ENCODE peak calls at places on chromosome 10, in six cellular contexts. E is neural progenitor cell; G is stimulated activated CD4-positive, alpha-beta T cell treated with anti-CD3 and anti-CD28 coated beads, TNF-alpha, amount 100 ng/mL, for 1 hour; S is activated naive CD4-positive, alpha-beta T cell; Q is CD8-positive, alpha-beta T cell; M is putamen. W is an unnamed sample.

GRCh38 chr10:114550756-114551290 is 107.3 kb downstream of the ABLIM1 start:
- DNase-seq in Q (no peak), E (peak; percentile 57), S (no peak), G (no peak), M (no peak), W (peak; percentile 7)

GRCh38 chr10:133445751-133446708 is 7.7 kb upstream of the SCART1 start:
- DNase-seq in G (no peak), S (no peak), E (no peak), M (no peak), Q (no peak), W (no peak)

GRCh38 chr10:35208536-35208935 is 81.9 kb downstream of the CREM start:
- DNase-seq in S (no peak), M (no peak), G (no peak), E (no peak), Q (no peak), W (no peak)

GRCh38 chr10:43471146-43471545 is 34.2 kb downstream of the ZNF487 start:
- DNase-seq in G (no peak), Q (no peak), E (no peak), S (no peak), M (no peak), W (no peak)

GRCh38 chr10:125116652-125117310 is 43.6 kb downstream of the CTBP2 start:
- DNase-seq in M (no peak), Q (no peak), G (no peak), S (no peak), E (no peak), W (no peak)

GRCh38 chr10:63910806-63911205 is 389.6 kb downstream of the REEP3 start:
- DNase-seq in E (peak; percentile 89), Q (no peak), S (no peak), M (no peak), G (no peak), W (no peak)

GRCh38 chr10:42734537-42734936 is 48.1 kb upstream of the BMS1 start:
- DNase-seq in S (no peak), E (no peak), M (no peak), G (no peak), Q (no peak), W (no peak)

GRCh38 chr10:59880976-59881510 is 25.3 kb downstream of the CCDC6 start:
- DNase-seq in G (peak; percentile 31), M (no peak), S (no peak), E (no peak), Q (no peak), W (no peak)

GRCh38 chr10:28326516-28327493 is 23.9 kb upstream of the MPP7 start:
- DNase-seq in M (peak; percentile 27), S (no peak), Q (no peak), G (no peak), E (no peak), W (no peak)

GRCh38 chr10:44511601-44512000 is 126.7 kb upstream of the CXCL12 start:
- DNase-seq in M (no peak), G (no peak), S (no peak), E (no peak), Q (no peak), W (no peak)

GRCh38 chr10:62681211-62681940 is 123.1 kb upstream of the ADO start:
- DNase-seq in S (peak; percentile 12), E (peak; percentile 42), G (peak; percentile 55), M (no peak), Q (peak; percentile 18), W (peak; percentile 37)

GRCh38 chr10:99630439-99630838 is 10.2 kb upstream of the SLC25A28 start:
- DNase-seq in M (no peak), S (no peak), Q (no peak), G (no peak), E (peak; percentile 14), W (peak; percentile 13)

GRCh38 chr10:85224366-85224960 is 896.1 kb downstream of the CCSER2 start:
- DNase-seq in M (no peak), S (no peak), E (no peak), Q (no peak), G (no peak), W (no peak)

GRCh38 chr10:60031664-60032063 is 125.3 kb upstream of the CCDC6 start:
- DNase-seq in S (no peak), G (no peak), E (no peak), Q (no peak), M (no peak), W (no peak)

GRCh38 chr10:112175409-112175808 is 8.2 kb downstream of the GPAM start:
- DNase-seq in E (no peak), M (no peak), S (no peak), G (no peak), Q (no peak), W (no peak)

GRCh38 chr10:96585726-96586418 is 940 bp downstream of the TM9SF3 start:
- DNase-seq in G (peak; percentile 18), Q (no peak), M (no peak), E (peak; percentile 10), S (peak; percentile 7), W (no peak)

GRCh38 chr10:99329891-99330674 is 927 bp downstream of the CNNM1 start:
- DNase-seq in G (no peak), E (peak; percentile 66), S (no peak), Q (no peak), M (no peak), W (peak; percentile 22)

GRCh38 chr10:91552706-91553105 is 80.2 kb downstream of the PPP1R3C start:
- DNase-seq in M (no peak), G (no peak), Q (no peak), E (peak; percentile 39), S (no peak), W (peak; percentile 3)

GRCh38 chr10:133237241-133238065 is at the start of gene VENTX:
- DNase-seq in S (no peak), Q (no peak), M (no peak), G (no peak), E (peak; percentile 90), W (no peak)

GRCh38 chr10:13784067-13784466 is 197.3 kb downstream of the PRPF18 start:
- DNase-seq in M (no peak), E (peak; percentile 48), G (no peak), Q (no peak), S (no peak), W (peak; percentile 23)

GRCh38 chr10:97456686-97457065 is 10.7 kb downstream of the ZDHHC16 start:
- DNase-seq in S (no peak), E (no peak), Q (no peak), M (no peak), G (no peak), W (no peak)

GRCh38 chr10:21527634-21528451 is 2.4 kb upstream of the SKIDA1 start:
- DNase-seq in G (no peak), S (no peak), Q (no peak), E (no peak), M (no peak), W (peak; percentile 20)

GRCh38 chr10:79403441-79404230 is 41.8 kb downstream of the ZCCHC24 start:
- DNase-seq in M (peak; percentile 94), Q (no peak), S (no peak), E (peak; percentile 61), G (no peak), W (no peak)

GRCh38 chr10:104022020-104022419 is 55.1 kb downstream of the SLK start:
- DNase-seq in G (no peak), E (no peak), S (no peak), Q (no peak), M (no peak), W (no peak)

GRCh38 chr10:112958275-112958995 is 8.4 kb downstream of the TCF7L2 start:
- DNase-seq in Q (no peak), E (no peak), S (no peak), M (no peak), G (no peak), W (peak; percentile 57)

GRCh38 chr10:3484306-3485187 is 300.5 kb downstream of the KLF6 start:
- DNase-seq in S (no peak), E (no peak), G (no peak), M (no peak), Q (no peak), W (peak; percentile 29)

GRCh38 chr10:7717767-7718166 is 14.7 kb downstream of the ITIH2 start:
- DNase-seq in S (no peak), M (no peak), G (no peak), Q (no peak), E (no peak), W (no peak)

GRCh38 chr10:132113766-132114365 is 48.1 kb downstream of the JAKMIP3 start:
- DNase-seq in E (no peak), Q (no peak), S (no peak), M (no peak), G (no peak), W (no peak)

GRCh38 chr10:73653701-73654100 is 2.1 kb downstream of the SYNPO2L start:
- DNase-seq in S (no peak), Q (no peak), E (peak; percentile 29), G (no peak), M (no peak), W (peak; percentile 16)

GRCh38 chr10:43226441-43226840 is 40.4 kb downstream of the RASGEF1A start:
- DNase-seq in G (no peak), S (no peak), M (no peak), Q (no peak), E (no peak), W (no peak)

GRCh38 chr10:1809139-1809755 is 71.9 kb upstream of the ADARB2 start:
- DNase-seq in G (no peak), M (peak; percentile 73), S (no peak), Q (no peak), E (no peak), W (peak; percentile 89)

GRCh38 chr10:102275343-102275742 is 30.0 kb downstream of the GBF1 start:
- DNase-seq in M (no peak), Q (no peak), E (no peak), G (no peak), S (no peak), W (no peak)

GRCh38 chr10:2925631-2926030 is 141.7 kb upstream of the PFKP start:
- DNase-seq in E (no peak), M (no peak), G (no peak), Q (no peak), S (no peak), W (peak; percentile 90)

GRCh38 chr10:1107679-1108078 is 51.5 kb downstream of the WDR37 start:
- DNase-seq in Q (no peak), M (no peak), G (no peak), E (no peak), S (no peak), W (no peak)

W was measured in Daoy.